ENCODE peak calls at places on chromosomes 4 and X, in seven cellular contexts. X, J, L, Q, D, R and O are unnamed samples.

GRCh38 chr4:142095886-142096605 is 459.7 kb downstream of the IL15 start:
- DNase-seq in J (no peak), L (peak; percentile 95), X (no peak), D (no peak), Q (peak; percentile 36), R (peak; percentile 95), O (peak; percentile 95)

GRCh38 chrX:105114554-105115130 is 105.9 kb downstream of the TEX13A start:
- DNase-seq in J (no peak), R (no peak), Q (no peak), X (no peak), L (no peak), D (no peak), O (peak; percentile 30)

GRCh38 chrX:121635141-121635540 is 587.7 kb downstream of the GLUD2 start:
- DNase-seq in Q (no peak), R (peak; percentile 45), L (no peak), D (no peak), J (no peak), X (no peak), O (peak; percentile 23)

GRCh38 chr4:147789596-147789995 is 57.7 kb downstream of the ARHGAP10 start:
- DNase-seq in X (no peak), R (no peak), D (no peak), J (no peak), L (no peak), Q (no peak), O (no peak)

GRCh38 chr4:8828869-8829268 is 42.8 kb downstream of the HMX1 start:
- DNase-seq in R (no peak), L (no peak), Q (no peak), D (no peak), X (no peak), J (no peak), O (no peak)

GRCh38 chr4:45438047-45438446 is 685.8 kb downstream of the GABRG1 start:
- DNase-seq in D (no peak), R (no peak), Q (no peak), J (no peak), L (no peak), X (no peak), O (peak; percentile 2)

GRCh38 chrX:30248854-30249253 is 1.9 kb downstream of the MAGEB1 start:
- DNase-seq in D (no peak), J (no peak), X (no peak), Q (no peak), R (no peak), L (no peak), O (no peak)

GRCh38 chr4:78616046-78616498 is 64.5 kb downstream of the ANXA3 start:
- DNase-seq in R (peak; percentile 66), X (no peak), J (no peak), D (no peak), Q (peak; percentile 51), L (peak; percentile 52), O (no peak)

GRCh38 chr4:183260491-183261151 is 59.5 kb downstream of the CLDN22 start:
- DNase-seq in J (no peak), R (no peak), L (no peak), Q (no peak), D (no peak), X (no peak), O (peak; percentile 27)

GRCh38 chr4:68461790-68462189 is 14.5 kb downstream of the TMPRSS11E start:
- DNase-seq in L (no peak), X (no peak), Q (no peak), J (no peak), R (no peak), D (no peak), O (peak; percentile 50)

GRCh38 chr4:44662623-44663006 is 11.2 kb upstream of the YIPF7 start:
- DNase-seq in D (no peak), R (no peak), X (no peak), J (no peak), L (no peak), Q (no peak), O (no peak)